ENCODE peak calls at places on chromosomes 4 and X, in seven cellular contexts. B is neuronal stem cell, Z is IMR-90, K is H1, D is H9, Q is mesenchymal stem cell, J is trophoblast cell. C is an unnamed sample.

GRCh38 chr4:140213116-140213515 is 59.1 kb upstream of the MAML3 start:
- DNase-seq in B (no peak), Z (no peak), K (no peak), D (no peak), Q (no peak), J (no peak), C (no peak)

GRCh38 chrX:46903458-46904242 is 8.6 kb upstream of the JADE3 start:
- DNase-seq in B (peak; percentile 38), Z (peak; percentile 70), K (peak; percentile 69), D (peak; percentile 86), Q (peak; percentile 78), J (peak; percentile 69), C (peak; percentile 82)

GRCh38 chr4:126661194-126661593 is 971.6 kb upstream of the INTU start:
- DNase-seq in B (no peak), Z (peak; percentile 28), K (no peak), D (no peak), Q (peak; percentile 30), J (peak; percentile 17), C (peak; percentile 10)

GRCh38 chrX:133676344-133677122 is 261.2 kb upstream of the GPC4 start:
- DNase-seq in B (no peak), Z (no peak), K (no peak), D (no peak), Q (no peak), J (no peak), C (no peak)

GRCh38 chrX:40867352-40867751 is 132.0 kb upstream of the MED14 start:
- DNase-seq in B (no peak), Z (peak; percentile 39), K (no peak), D (no peak), Q (peak; percentile 15), J (peak; percentile 19), C (peak; percentile 43)

GRCh38 chr4:144646523-144647094 is 653 bp downstream of the HHIP start:
- DNase-seq in B (no peak), Z (no peak), K (peak; percentile 55), D (peak; percentile 38), Q (peak; percentile 21), J (no peak), C (peak; percentile 38)

GRCh38 chr4:95105983-95106382 is 348.2 kb downstream of the BMPR1B start:
- DNase-seq in B (no peak), Z (no peak), K (no peak), D (no peak), Q (no peak), J (no peak), C (no peak)

GRCh38 chr4:177554966-177555574 is 112.8 kb upstream of the AGA start:
- DNase-seq in B (peak; percentile 12), Z (peak; percentile 50), K (peak; percentile 50), D (no peak), Q (peak; percentile 48), J (peak; percentile 72), C (peak; percentile 16)

GRCh38 chr4:185535818-185536729 is 767 bp upstream of the PDLIM3 start:
- DNase-seq in B (no peak), Z (no peak), K (no peak), D (no peak), Q (peak; percentile 74), J (peak; percentile 8), C (no peak)

GRCh38 chrX:101485212-101486064 is at the start of gene ARMCX4:
- DNase-seq in B (peak; percentile 47), Z (peak; percentile 62), K (peak; percentile 73), D (peak; percentile 90), Q (peak; percentile 81), J (no peak), C (peak; percentile 66)

GRCh38 chr4:187019896-187020295 is 296.2 kb upstream of the FAT1 start:
- DNase-seq in B (no peak), Z (no peak), K (peak; percentile 49), D (peak; percentile 36), Q (no peak), J (no peak), C (peak; percentile 83)

GRCh38 chr4:140256335-140256734 is 102.4 kb upstream of the MAML3 start:
- DNase-seq in B (no peak), Z (peak; percentile 77), K (no peak), D (peak; percentile 50), Q (peak; percentile 57), J (peak; percentile 34), C (peak; percentile 59)

GRCh38 chrX:10109695-10110094 is 47.1 kb upstream of the CLCN4 start:
- DNase-seq in B (no peak), Z (no peak), K (no peak), D (no peak), Q (no peak), J (no peak), C (no peak)

GRCh38 chr4:81195475-81195874 is 19.5 kb downstream of the PRKG2 start:
- DNase-seq in B (no peak), Z (peak; percentile 38), K (no peak), D (no peak), Q (no peak), J (no peak), C (no peak)

GRCh38 chr4:52199574-52200338 is 148.7 kb downstream of the SPATA18 start:
- DNase-seq in B (no peak), Z (peak; percentile 7), K (no peak), D (no peak), Q (peak; percentile 6), J (peak; percentile 17), C (peak; percentile 23)

GRCh38 chrX:117959045-117959444 is 157.6 kb downstream of the KLHL13 start:
- DNase-seq in B (no peak), Z (no peak), K (no peak), D (no peak), Q (no peak), J (no peak), C (no peak)

GRCh38 chr4:139453041-139453370 is 915 bp upstream of the RAB33B start:
- DNase-seq in B (no peak), Z (no peak), K (no peak), D (no peak), Q (no peak), J (peak; percentile 80), C (peak; percentile 94)

GRCh38 chr4:149465941-149466340 is 349.7 kb downstream of the IQCM start:
- DNase-seq in B (no peak), Z (peak; percentile 18), K (no peak), D (no peak), Q (no peak), J (peak; percentile 23), C (no peak)

GRCh38 chrX:149185087-149185486 is 320.0 kb downstream of the IDS start:
- DNase-seq in B (no peak), Z (no peak), K (no peak), D (no peak), Q (no peak), J (no peak), C (no peak)

GRCh38 chr4:145482209-145483021 is 762 bp downstream of the SMAD1 start:
- DNase-seq in B (peak; percentile 46), Z (peak; percentile 86), K (peak; percentile 70), D (peak; percentile 52), Q (peak; percentile 89), J (peak; percentile 54), C (peak; percentile 90)

GRCh38 chrX:10549280-10549679 is 71.1 kb downstream of the MID1 start:
- DNase-seq in B (no peak), Z (no peak), K (no peak), D (no peak), Q (no peak), J (no peak), C (no peak)

GRCh38 chr4:77154761-77155499 is 2.1 kb upstream of the CCNG2 start:
- DNase-seq in B (no peak), Z (no peak), K (no peak), D (no peak), Q (no peak), J (no peak), C (no peak)

GRCh38 chr4:149911995-149912394 is 96.4 kb upstream of the IQCM start:
- DNase-seq in B (no peak), Z (no peak), K (no peak), D (no peak), Q (no peak), J (no peak), C (no peak)

GRCh38 chr4:6470502-6471302 is 1.7 kb downstream of the PPP2R2C start:
- DNase-seq in B (no peak), Z (peak; percentile 7), K (peak; percentile 70), D (peak; percentile 44), Q (peak; percentile 13), J (peak; percentile 39), C (peak; percentile 30)

GRCh38 chrX:97673135-97673534 is 789.4 kb downstream of the RPA4 start:
- DNase-seq in B (no peak), Z (no peak), K (no peak), D (no peak), Q (no peak), J (no peak), C (no peak)
- H3K4ac ChIP-seq in B (no peak overlapping the region), Z (no peak overlapping the region), K (no peak overlapping the region), D (no peak overlapping the region), Q (no peak overlapping the region), J (no peak overlapping the region), C (no peak overlapping the region)

GRCh38 chr4:85250852-85251251 is 224.1 kb upstream of the ARHGAP24 start:
- DNase-seq in B (no peak), Z (no peak), K (no peak), D (no peak), Q (no peak), J (no peak), C (no peak)
- H3K4ac ChIP-seq in B (no peak overlapping the region), Z (no peak overlapping the region), K (no peak overlapping the region), D (no peak overlapping the region), Q (no peak overlapping the region), J (no peak overlapping the region), C (no peak overlapping the region)

GRCh38 chr4:60817609-60818008 is 382.5 kb upstream of the ADGRL3 start:
- DNase-seq in B (no peak), Z (no peak), K (no peak), D (no peak), Q (no peak), J (no peak), C (no peak)
- H3K4ac ChIP-seq in B (no peak overlapping the region), Z (no peak overlapping the region), K (no peak overlapping the region), D (no peak overlapping the region), Q (no peak overlapping the region), J (no peak overlapping the region), C (no peak overlapping the region)

DNA sequence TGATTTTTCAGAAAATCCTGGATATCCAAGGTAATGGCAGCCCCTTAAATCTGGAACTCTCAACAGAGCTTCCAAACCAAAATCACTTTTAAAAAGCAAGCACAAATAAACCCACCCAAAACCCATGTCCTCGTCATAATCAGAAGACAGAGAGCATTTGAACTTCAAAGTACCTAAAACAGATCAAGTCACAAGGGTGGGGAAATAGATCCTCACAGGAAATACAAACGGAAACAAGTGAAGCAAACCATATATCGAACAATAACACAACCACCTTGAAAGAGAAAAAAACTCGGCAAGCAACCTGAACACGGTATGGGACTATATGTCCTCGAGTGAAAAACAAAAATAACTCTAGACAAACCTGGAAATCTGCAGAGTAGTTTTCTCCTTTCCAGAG is 15.9 kb upstream of the CCNQ start:
- DNase-seq in B (no peak), Z (no peak), K (no peak), D (no peak), Q (no peak), J (no peak), C (no peak)
- H3K4ac ChIP-seq in B (no peak overlapping the region), Z (no peak overlapping the region), K (no peak overlapping the region), D (no peak overlapping the region), Q (no peak overlapping the region), J (no peak overlapping the region), C (no peak overlapping the region)

DNA sequence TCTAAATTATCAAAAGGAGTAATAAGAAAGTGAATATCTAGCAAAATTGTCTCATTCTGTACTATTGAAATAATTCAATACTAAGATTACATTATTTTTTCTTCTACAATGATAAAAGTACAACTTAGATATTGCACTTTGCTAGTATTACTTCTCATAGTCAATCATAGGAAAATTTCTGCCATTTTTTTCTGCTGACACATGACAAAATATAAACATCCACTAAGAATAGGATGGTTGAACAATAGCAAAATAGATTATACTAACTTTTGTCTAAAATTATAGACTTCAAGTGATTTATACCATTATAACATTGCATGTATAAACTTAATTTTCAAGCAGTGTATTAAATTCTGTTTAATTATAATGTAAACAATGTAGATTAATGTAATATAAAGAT is 540.2 kb downstream of the PDHA2 start:
- DNase-seq in B (no peak), Z (no peak), K (no peak), D (no peak), Q (no peak), J (no peak), C (no peak)
- H3K4ac ChIP-seq in B (no peak overlapping the region), Z (no peak overlapping the region), K (no peak overlapping the region), D (no peak overlapping the region), Q (no peak overlapping the region), J (no peak overlapping the region), C (no peak overlapping the region)